ENCODE peak calls at places on chromosomes 16 and 17, in four cellular contexts. W is K562, D is HepG2, A is GM12892. J is an unnamed sample.

GRCh38 chr17:37848690-37849616 is 75.3 kb upstream of the TBC1D3K start:
- DNase-seq in W (no peak), A (no peak), D (no peak), J (peak)

GRCh38 chr17:61144876-61145564 is 254.6 kb upstream of the TBX2 start:
- DNase-seq in W (peak), A (no peak), D (no peak), J (no peak)

GRCh38 chr17:74086992-74087391 is 116.5 kb upstream of the RPL38 start:
- DNase-seq in W (no peak), D (no peak), A (no peak), J (no peak)

GRCh38 chr17:41284546-41284945 is 9.0 kb downstream of the KRTAP9-7 start:
- DNase-seq in D (no peak), A (no peak), W (peak), J (no peak)

GRCh38 chr17:35432176-35433074 is at the start of gene SLFN12:
- DNase-seq in W (no peak), A (peak), D (no peak), J (peak)

GRCh38 chr17:62824290-62825135 is 16.4 kb upstream of the MARCHF10 start:
- DNase-seq in D (peak), A (no peak), W (no peak), J (no peak)

GRCh38 chr17:67280279-67280678 is 35.3 kb upstream of the HELZ start:
- DNase-seq in W (no peak), D (peak), A (no peak), J (no peak)

GRCh38 chr17:76772842-76773521 is 35.1 kb downstream of the MFSD11 start:
- DNase-seq in D (peak), W (no peak), A (no peak), J (no peak)

GRCh38 chr17:43125967-43126910 is 1.1 kb upstream of the BRCA1 start:
- DNase-seq in W (peak), A (no peak), D (peak), J (no peak)

GRCh38 chr17:32486701-32487459 is at the start of gene CDK5R1:
- DNase-seq in D (peak), W (peak), A (peak), J (peak)

GRCh38 chr16:23683487-23683886 is 4.8 kb downstream of the PLK1 start:
- DNase-seq in W (no peak), D (no peak), A (no peak), J (no peak)

GRCh38 chr17:74282587-74283370 is 8.7 kb downstream of the DNAI2 start:
- DNase-seq in A (no peak), D (peak), W (peak), J (no peak)

GRCh38 chr16:89289428-89290395 is 72.2 kb downstream of the ZNF778 start:
- DNase-seq in A (peak), W (peak), D (peak), J (peak)

GRCh38 chr16:25260416-25260815 is 2.8 kb upstream of the ZKSCAN2 start:
- DNase-seq in D (no peak), A (no peak), W (no peak), J (no peak)

GRCh38 chr16:73747328-73747727 is 549.3 kb upstream of the PSMD7 start:
- DNase-seq in A (no peak), W (no peak), D (no peak), J (no peak)

GRCh38 chr17:17685775-17686291 is 4.6 kb downstream of the RAI1 start:
- DNase-seq in W (no peak), A (no peak), D (no peak), J (no peak)

GRCh38 chr17:68101992-68102758 is 66.6 kb downstream of the KPNA2 start:
- DNase-seq in W (no peak), A (no peak), D (no peak), J (peak)

GRCh38 chr17:77836557-77837041 is 121.9 kb upstream of the TNRC6C start:
- DNase-seq in D (no peak), W (no peak), A (no peak), J (no peak)

GRCh38 chr17:54405826-54406225 is 494.8 kb upstream of the TOM1L1 start:
- DNase-seq in D (no peak), W (no peak), A (no peak), J (no peak)

GRCh38 chr16:57517397-57518367 is 18.7 kb downstream of the CCDC102A start:
- DNase-seq in D (no peak), A (no peak), W (no peak), J (no peak)

GRCh38 chr17:15236281-15237105 is 28.6 kb downstream of the PMP22 start:
- DNase-seq in D (no peak), W (no peak), A (no peak), J (no peak)

GRCh38 chr16:75208861-75209505 is 2.0 kb upstream of the CTRB2 start:
- DNase-seq in W (no peak), D (no peak), A (no peak), J (no peak)

GRCh38 chr17:7176107-7176851 is 2.9 kb downstream of the ASGR1 start:
- DNase-seq in A (no peak), W (no peak), D (no peak), J (no peak)

GRCh38 chr16:72474511-72475123 is 302.7 kb upstream of the PMFBP1 start:
- DNase-seq in A (no peak), D (peak), W (no peak), J (no peak)

GRCh38 chr17:2122641-2123302 is 67.9 kb downstream of the HIC1 start:
- DNase-seq in A (no peak), W (no peak), D (no peak), J (peak)

GRCh38 chr17:57913576-57914273 is 41.5 kb downstream of the CUEDC1 start:
- DNase-seq in W (no peak), D (no peak), A (no peak), J (no peak)

GRCh38 chr17:40097931-40098845 is 2.2 kb downstream of the NR1D1 start:
- DNase-seq in A (no peak), W (peak), D (peak), J (no peak)

GRCh38 chr17:58338907-58339774 is 10.5 kb upstream of the TSPOAP1 start:
- DNase-seq in A (peak), W (peak), D (peak), J (no peak)

GRCh38 chr17:50944054-50944901 is 78.1 kb upstream of the TOB1 start:
- DNase-seq in W (peak), A (peak), D (peak), J (peak)

GRCh38 chr16:72612271-72612670 is 435.7 kb downstream of the ZFHX3 start:
- DNase-seq in W (no peak), D (no peak), A (no peak), J (no peak)

GRCh38 chr16:79800016-79800608 is 199.6 kb upstream of the MAF start:
- DNase-seq in W (no peak), D (no peak), A (no peak), J (no peak)

GRCh38 chr16:85445779-85446222 is 167.3 kb upstream of the GSE1 start:
- DNase-seq in W (no peak), A (no peak), D (no peak), J (no peak)

GRCh38 chr16:19997264-19997663 is 76.4 kb downstream of the GPR139 start:
- DNase-seq in A (no peak), W (no peak), D (no peak), J (no peak)

GRCh38 chr17:64185101-64185500 is 55.2 kb upstream of the ERN1 start:
- DNase-seq in W (no peak), D (no peak), A (no peak), J (no peak)

GRCh38 chr16:79334127-79334526 is 266.4 kb downstream of the MAF start:
- DNase-seq in W (peak), A (no peak), D (peak), J (no peak)

GRCh38 chr16:71440669-71441347 is 1.0 kb downstream of the TLE7 start:
- DNase-seq in A (no peak), D (peak), W (peak), J (peak)

GRCh38 chr17:69141802-69142472 is at the start of gene ABCA6:
- DNase-seq in W (no peak), D (no peak), A (no peak), J (no peak)

GRCh38 chr16:1477033-1477432 is 2.2 kb upstream of the CLCN7 start:
- DNase-seq in W (no peak), D (no peak), A (no peak), J (no peak)
- TF ChIP-seq TAF1 in W (no peak), D (no peak), A (no peak), J (no peak)

GRCh38 chr16:12994402-12994801 is 93.0 kb downstream of the SHISA9 start:
- DNase-seq in W (no peak), D (no peak), A (no peak), J (no peak)
- TF ChIP-seq TAF1 in W (no peak), D (no peak), A (no peak), J (no peak)

DNA sequence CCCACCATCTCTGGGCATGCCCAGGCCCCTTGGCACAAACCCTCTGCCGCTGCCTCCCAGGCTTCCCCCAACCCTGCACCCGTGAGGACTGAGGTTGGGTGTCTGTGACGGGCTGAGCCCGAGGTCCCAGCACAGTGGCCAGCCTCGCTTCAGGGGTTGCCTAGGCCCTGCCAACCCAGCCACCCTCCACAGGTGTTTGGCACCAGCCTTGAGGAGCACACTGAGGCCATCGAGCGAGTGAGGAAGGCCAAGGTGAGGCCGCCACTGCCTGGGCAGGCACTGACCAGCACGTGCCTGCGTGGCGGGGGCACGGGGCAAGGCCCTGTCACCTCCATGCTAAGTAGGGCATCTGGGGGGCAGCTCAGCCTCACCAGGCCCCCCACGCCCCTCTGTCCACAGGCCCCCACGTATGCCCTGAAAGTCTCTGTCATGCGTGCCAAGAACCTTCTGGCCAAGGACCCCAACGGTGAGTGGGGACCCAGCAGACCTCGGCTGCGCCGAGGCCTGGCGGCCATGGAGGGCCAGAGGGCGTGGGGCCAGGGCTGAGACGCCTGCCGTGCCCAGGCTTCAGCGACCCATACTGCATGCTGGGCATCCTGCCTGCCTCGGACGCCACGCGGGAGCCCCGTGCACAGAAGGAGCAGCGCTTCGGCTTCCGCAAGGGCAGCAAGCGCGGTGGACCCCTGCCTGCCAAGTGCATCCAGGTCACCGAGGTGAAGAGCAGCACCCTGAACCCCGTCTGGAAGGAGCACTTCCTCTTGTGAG is 7.5 kb downstream of the BAIAP3 start:
- DNase-seq in W (no peak), A (no peak), D (no peak), J (no peak)
- TF ChIP-seq TAF1 in W (no peak), A (no peak), D (no peak), J (no peak)

GRCh38 chr16:55632259-55632658 is 23.5 kb upstream of the SLC6A2 start:
- DNase-seq in D (no peak), A (no peak), W (no peak), J (no peak)

GRCh38 chr16:55625843-55626242 is 29.9 kb upstream of the SLC6A2 start:
- DNase-seq in W (no peak), D (no peak), A (no peak), J (no peak)

GRCh38 chr16:55624696-55625095 is 31.1 kb upstream of the SLC6A2 start:
- DNase-seq in D (no peak), W (no peak), A (no peak), J (no peak)

GRCh38 chr16:55630774-55631173 is 25.0 kb upstream of the SLC6A2 start:
- DNase-seq in D (no peak), W (no peak), A (no peak), J (no peak)

GRCh38 chr16:55628306-55628968 is 27.4 kb upstream of the SLC6A2 start:
- DNase-seq in W (no peak), D (no peak), A (no peak), J (no peak)
- TF ChIP-seq TAF1 in W (no peak), D (no peak), A (no peak), J (no peak)

GRCh38 chr16:853306-853705 is 52.8 kb upstream of the GNG13 start:
- DNase-seq in D (no peak), W (no peak), A (no peak), J (no peak)

GRCh38 chr16:853981-854807 is 53.7 kb upstream of the GNG13 start:
- DNase-seq in D (no peak), W (no peak), A (no peak), J (no peak)

GRCh38 chr16:851871-852270 is 51.3 kb upstream of the GNG13 start:
- DNase-seq in A (no peak), W (no peak), D (no peak), J (no peak)

GRCh38 chr16:851209-851810 is 50.8 kb upstream of the GNG13 start:
- DNase-seq in D (no peak), W (no peak), A (no peak), J (no peak)

DNA sequence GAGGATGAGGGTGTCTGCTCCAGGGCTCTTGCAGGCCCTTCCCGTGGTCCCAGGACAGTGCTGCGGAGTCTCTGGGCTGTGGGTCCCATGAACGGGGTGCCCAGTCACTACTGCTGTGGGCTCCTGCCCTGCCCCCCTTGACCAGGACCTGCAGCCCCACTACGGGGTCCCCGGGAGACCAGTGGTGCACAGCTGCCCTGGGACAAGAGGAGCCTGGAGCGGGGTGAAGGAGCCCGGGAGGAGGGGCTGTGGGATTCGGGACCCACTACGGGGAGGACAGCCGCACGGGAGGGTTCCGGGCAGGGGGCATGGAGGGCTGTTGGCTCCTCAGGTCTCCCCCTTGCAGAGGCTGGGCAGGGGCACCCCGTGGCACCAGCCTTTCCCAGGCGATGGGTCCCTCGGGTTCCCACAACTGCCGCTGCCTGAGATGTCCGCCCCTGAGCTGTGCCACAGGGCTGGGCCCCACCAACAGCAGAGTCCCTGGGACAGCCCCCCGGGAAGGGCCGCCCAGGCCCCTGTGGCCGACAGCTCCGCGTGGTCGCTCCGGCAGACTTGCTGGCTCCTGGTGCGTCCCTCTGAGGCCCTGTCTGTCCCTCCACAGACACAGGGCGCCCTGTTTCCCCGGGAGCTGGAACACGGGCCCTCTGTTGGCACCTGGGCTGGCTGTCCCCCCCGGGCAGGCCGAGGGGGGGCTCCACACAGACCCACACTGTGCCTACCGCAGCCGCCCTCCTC is 52.1 kb upstream of the GNG13 start:
- DNase-seq in A (no peak), D (no peak), W (no peak), J (no peak)
- TF ChIP-seq TAF1 in A (no peak), D (no peak), W (no peak), J (no peak)

GRCh38 chr17:44198721-44199552 is 747 bp downstream of the ATXN7L3 start:
- DNase-seq in W (peak), A (peak), D (no peak), J (peak)
- TF ChIP-seq TAF1 in W (peak), A (no peak), D (peak), J (peak)

GRCh38 chr16:81229811-81230210 is 8.7 kb upstream of the BCO1 start:
- DNase-seq in D (no peak), W (no peak), A (no peak), J (no peak)

GRCh38 chr16:81237282-81237681 is 1.2 kb upstream of the BCO1 start:
- DNase-seq in A (no peak), W (no peak), D (no peak), J (no peak)

GRCh38 chr16:81231014-81231413 is 7.5 kb upstream of the BCO1 start:
- DNase-seq in A (no peak), W (no peak), D (no peak), J (no peak)

GRCh38 chr16:81237942-81238295 is 570 bp upstream of the BCO1 start:
- DNase-seq in D (no peak), W (no peak), A (no peak), J (no peak)

DNA sequence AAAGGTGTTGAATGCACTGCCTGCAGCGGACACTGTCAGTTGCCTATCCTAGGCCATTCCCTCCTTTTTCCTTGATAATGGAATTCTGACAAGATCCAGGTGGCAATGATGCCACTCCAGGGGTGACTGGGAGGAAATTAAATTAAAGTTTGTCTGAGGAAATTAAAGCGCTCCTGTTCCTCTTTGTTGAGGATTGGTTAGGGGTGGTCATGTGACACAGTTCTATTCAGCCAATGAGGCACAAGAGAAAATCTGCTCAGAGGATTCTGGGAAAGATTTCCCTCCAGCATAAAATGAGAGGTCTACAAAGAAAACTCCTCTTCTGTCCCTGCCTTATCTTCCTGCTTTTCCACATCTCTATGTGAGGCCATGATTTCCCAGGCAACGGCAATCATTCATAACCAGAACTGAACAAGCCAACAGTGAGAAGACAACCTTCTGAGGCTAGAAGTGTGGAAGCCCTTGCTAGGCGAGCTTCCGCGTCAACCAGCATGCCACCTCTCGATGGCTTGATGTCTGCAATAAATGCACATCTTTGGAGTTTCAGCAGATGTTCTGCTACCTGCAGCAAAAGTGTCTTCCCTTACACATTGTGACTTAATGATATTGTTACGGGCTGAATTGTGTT is 5.6 kb upstream of the BCO1 start:
- DNase-seq in W (peak), D (no peak), A (no peak), J (no peak)
- TF ChIP-seq TAF1 in W (no peak), D (no peak), A (no peak), J (no peak)